ENCODE peak calls at places on chromosome 3, in nine cellular contexts. S is HCT116; P is dorsolateral prefrontal cortex; Q is mucosa of gallbladder; O is stimulated activated CD4-positive, alpha-beta T cell treated with anti-CD3 and anti-CD28 coated beads, Interleukin-1b, Interleukin-23, amount 100 ng/mL, for 48 hours; U is heart left ventricle; G is GM06990; I is glutamatergic neuron; B is SW480. R is an unnamed sample.

GRCh38 chr3:136909187-136909586 is 47.2 kb downstream of the NCK1 start:
- DNase-seq in S (no peak), P (no peak), Q (no peak), O (no peak), U (no peak), G (no peak), I (no peak), B (no peak), R (no peak)

GRCh38 chr3:195237981-195238625 is 32.9 kb downstream of the XXYLT1 start:
- DNase-seq in S (no peak), P (no peak), Q (no peak), O (no peak), U (no peak), G (no peak), I (no peak), B (no peak), R (no peak)

GRCh38 chr3:36741285-36741684 is 23.1 kb downstream of the DCLK3 start:
- DNase-seq in S (no peak), P (no peak), Q (no peak), O (no peak), U (no peak), G (no peak), I (no peak), B (peak; percentile 5), R (no peak)

GRCh38 chr3:23271876-23272741 is 69.0 kb downstream of the UBE2E2 start:
- DNase-seq in S (no peak), P (no peak), Q (no peak), O (peak; percentile 12), U (peak; percentile 24), G (no peak), I (no peak), B (no peak), R (no peak)

GRCh38 chr3:108394016-108394415 is 97.7 kb downstream of the HHLA2 start:
- DNase-seq in S (no peak), P (no peak), Q (no peak), O (no peak), U (no peak), G (no peak), I (no peak), B (no peak), R (no peak)

GRCh38 chr3:184426691-184427141 is 46.9 kb downstream of the CHRD start:
- DNase-seq in S (no peak), P (no peak), Q (no peak), O (no peak), U (no peak), G (no peak), I (no peak), B (no peak), R (no peak)

GRCh38 chr3:170724599-170724998 is 138.7 kb upstream of the SLC7A14 start:
- DNase-seq in S (no peak), P (no peak), Q (no peak), O (no peak), U (peak; percentile 33), G (no peak), I (no peak), B (no peak), R (no peak)

GRCh38 chr3:136135039-136135802 is 60.9 kb downstream of the MSL2 start:
- DNase-seq in S (no peak), P (no peak), Q (no peak), O (no peak), U (no peak), G (no peak), I (no peak), B (no peak), R (no peak)

GRCh38 chr3:56135941-56136340 is 332.3 kb downstream of the ERC2 start:
- DNase-seq in S (no peak), P (no peak), Q (no peak), O (no peak), U (no peak), G (no peak), I (no peak), B (peak; percentile 36), R (no peak)

GRCh38 chr3:53100818-53101466 is 29.3 kb downstream of the RFT1 start:
- DNase-seq in S (no peak), P (no peak), Q (no peak), O (no peak), U (no peak), G (no peak), I (no peak), B (no peak), R (no peak)

GRCh38 chr3:4866841-4867240 is 112.4 kb upstream of the BHLHE40 start:
- DNase-seq in S (no peak), P (no peak), Q (no peak), O (no peak), U (no peak), G (no peak), I (no peak), B (peak; percentile 74), R (peak; percentile 28)

GRCh38 chr3:60434945-60435344 is 816.3 kb downstream of the FHIT start:
- DNase-seq in S (no peak), P (no peak), Q (no peak), O (no peak), U (no peak), G (no peak), I (no peak), B (no peak), R (no peak)

GRCh38 chr3:55549172-55549571 is 62.1 kb upstream of the WNT5A start:
- DNase-seq in S (no peak), P (no peak), Q (no peak), O (no peak), U (no peak), G (no peak), I (no peak), B (peak; percentile 22), R (no peak)

GRCh38 chr3:52233968-52234367 is 5.0 kb downstream of the TWF2 start:
- DNase-seq in S (no peak), P (no peak), Q (no peak), O (no peak), U (peak; percentile 67), G (no peak), I (no peak), B (no peak), R (no peak)